ENCODE peak calls at places on chromosomes 1 and 21, in five cellular contexts. G is K562, V is H1, J is GM12878, N is HepG2. H is an unnamed sample.

GRCh38 chr1:201262963-201263608 is 20.2 kb upstream of the PKP1 start:
- DNase-seq in G (no peak), V (no peak), J (no peak), N (no peak), H (no peak)

GRCh38 chr1:167500283-167500860 is 18.0 kb downstream of the CD247 start:
- DNase-seq in G (no peak), V (no peak), J (peak; percentile 25), N (no peak), H (no peak)

GRCh38 chr21:43931454-43931853 is 66.4 kb downstream of the AGPAT3 start:
- DNase-seq in G (no peak), V (no peak), J (no peak), N (no peak), H (no peak)

GRCh38 chr1:204102029-204102611 is 29.2 kb downstream of the SOX13 start:
- DNase-seq in G (no peak), V (no peak), J (no peak), N (peak; percentile 89), H (no peak)

GRCh38 chr1:54200519-54200997 is 591 bp downstream of the MRPL37 start:
- DNase-seq in G (no peak), V (no peak), J (no peak), N (no peak), H (no peak)

GRCh38 chr1:58971629-58972140 is 187.8 kb upstream of the JUN start:
- DNase-seq in G (no peak), V (no peak), J (no peak), N (peak; percentile 66), H (no peak)

GRCh38 chr1:7247683-7248401 is 462.6 kb downstream of the CAMTA1 start:
- DNase-seq in G (no peak), V (no peak), J (no peak), N (no peak), H (no peak)

GRCh38 chr1:213164561-213164960 is 113.5 kb downstream of the RPS6KC1 start:
- DNase-seq in G (no peak), V (no peak), J (no peak), N (no peak), H (no peak)

GRCh38 chr1:218472885-218473284 is 127.7 kb downstream of the TGFB2 start:
- DNase-seq in G (no peak), V (no peak), J (no peak), N (no peak), H (no peak)

GRCh38 chr1:18530567-18531502 is 50.1 kb downstream of the KLHDC7A start:
- DNase-seq in G (peak; percentile 67), V (no peak), J (no peak), N (peak; percentile 21), H (peak; percentile 43)

GRCh38 chr1:200625381-200625824 is 4.9 kb upstream of the KIF14 start:
- DNase-seq in G (no peak), V (no peak), J (peak; percentile 74), N (no peak), H (no peak)

GRCh38 chr1:155983191-155984023 is 5.1 kb upstream of the ARHGEF2 start:
- DNase-seq in G (no peak), V (no peak), J (no peak), N (peak; percentile 44), H (no peak)

GRCh38 chr1:201759194-201759814 is 69.7 kb upstream of the IPO9 start:
- DNase-seq in G (no peak), V (no peak), J (no peak), N (no peak), H (no peak)

GRCh38 chr1:162088281-162088969 is 18.9 kb downstream of the NOS1AP start:
- DNase-seq in G (no peak), V (no peak), J (no peak), N (no peak), H (no peak)

GRCh38 chr1:30853350-30853749 is 55.2 kb downstream of the SDC3 start:
- DNase-seq in G (no peak), V (no peak), J (no peak), N (peak; percentile 55), H (peak; percentile 52)

GRCh38 chr1:174158767-174159252 is 510 bp upstream of the RABGAP1L start:
- DNase-seq in G (no peak), V (no peak), J (no peak), N (no peak), H (no peak)

GRCh38 chr1:61227857-61228557 is 145.6 kb downstream of the NFIA start:
- DNase-seq in G (no peak), V (no peak), J (no peak), N (no peak), H (no peak)

GRCh38 chr1:66503841-66504470 is 30.0 kb upstream of the SGIP1 start:
- DNase-seq in G (peak; percentile 33), V (peak; percentile 7), J (no peak), N (peak; percentile 30), H (peak; percentile 59)

GRCh38 chr1:228852511-228853088 is 117.3 kb downstream of the RHOU start:
- DNase-seq in G (no peak), V (no peak), J (no peak), N (no peak), H (no peak)

GRCh38 chr1:230104395-230105244 is 37.6 kb downstream of the GALNT2 start:
- DNase-seq in G (no peak), V (peak; percentile 31), J (peak; percentile 69), N (peak; percentile 92), H (no peak)

GRCh38 chr1:30166194-30166593 is 557.2 kb downstream of the MATN1 start:
- DNase-seq in G (no peak), V (no peak), J (no peak), N (no peak), H (no peak)

GRCh38 chr1:204475651-204476432 is 18.8 kb downstream of the PIK3C2B start:
- DNase-seq in G (no peak), V (no peak), J (no peak), N (no peak), H (no peak)

GRCh38 chr21:46035809-46036695 is 54.5 kb downstream of the COL6A1 start:
- DNase-seq in G (peak; percentile 7), V (no peak), J (no peak), N (no peak), H (no peak)

GRCh38 chr1:36354486-36354885 is 31.0 kb upstream of the EVA1B start:
- DNase-seq in G (no peak), V (no peak), J (no peak), N (no peak), H (no peak)

GRCh38 chr1:203176273-203176672 is 647 bp upstream of the MYBPH start:
- DNase-seq in G (no peak), V (no peak), J (no peak), N (no peak), H (no peak)

GRCh38 chr1:167764458-167765330 is 42.9 kb downstream of the MPZL1 start:
- DNase-seq in G (no peak), V (no peak), J (no peak), N (no peak), H (no peak)

DNA sequence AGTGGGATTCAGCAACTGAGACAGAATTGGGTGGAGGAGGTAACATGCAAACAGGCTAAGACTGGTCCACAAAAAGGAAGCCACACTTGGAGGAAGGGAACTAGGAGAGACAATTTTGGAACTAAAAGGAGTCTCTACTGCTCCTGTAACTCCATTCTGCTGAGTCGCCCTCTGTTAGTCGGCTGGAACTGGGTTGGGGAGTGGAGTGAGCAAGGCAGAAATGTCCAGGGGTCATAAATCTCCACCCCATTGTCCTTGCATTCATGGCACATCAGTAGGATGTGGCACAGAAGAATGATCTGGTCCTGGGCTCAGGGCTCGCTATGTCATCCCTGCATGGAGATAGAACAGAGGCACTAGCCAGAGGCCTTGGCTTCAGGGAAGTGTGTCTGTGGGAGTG is 5.0 kb downstream of the LAMB3 start:
- DNase-seq in G (no peak), V (no peak), J (no peak), N (no peak), H (no peak)
- TF ChIP-seq ATF2 in G (no peak), V (no peak), J (no peak), N (no peak), H (no peak)

GRCh38 chr1:52056937-52057231 is 789 bp downstream of the BTF3L4 start:
- DNase-seq in G (no peak), V (no peak), J (no peak), N (no peak), H (no peak)
- TF ChIP-seq ATF2 in G (no peak), V (no peak), J (no peak), N (no peak), H (no peak)

GRCh38 chr1:109880961-109881894 is 29.4 kb upstream of the CSF1 start:
- DNase-seq in G (peak; percentile 72), V (no peak), J (no peak), N (no peak), H (no peak)

GRCh38 chr1:109884242-109884891 is 26.3 kb upstream of the CSF1 start:
- DNase-seq in G (no peak), V (no peak), J (no peak), N (no peak), H (no peak)

GRCh38 chr1:109883248-109883955 is 27.2 kb upstream of the CSF1 start:
- DNase-seq in G (no peak), V (no peak), J (no peak), N (peak; percentile 32), H (no peak)

GRCh38 chr1:109881906-109882287 is 28.8 kb upstream of the CSF1 start:
- DNase-seq in G (no peak), V (no peak), J (no peak), N (no peak), H (no peak)

GRCh38 chr1:109882288-109883245 is 28.1 kb upstream of the CSF1 start:
- DNase-seq in G (peak; percentile 68), V (no peak), J (no peak), N (peak; percentile 87), H (no peak)
- TF ChIP-seq ATF2 in G (no peak), V (no peak), J (no peak), N (no peak), H (no peak)

GRCh38 chr21:42575111-42575510 is 61.5 kb downstream of the SLC37A1 start:
- DNase-seq in G (no peak), V (no peak), J (no peak), N (no peak), H (peak; percentile 5)

GRCh38 chr21:42574234-42575027 is 60.8 kb downstream of the SLC37A1 start:
- DNase-seq in G (peak; percentile 51), V (no peak), J (no peak), N (peak; percentile 33), H (peak; percentile 14)

GRCh38 chr21:42571391-42572150 is 57.9 kb downstream of the SLC37A1 start:
- DNase-seq in G (no peak), V (no peak), J (no peak), N (no peak), H (peak; percentile 10)

GRCh38 chr21:42570841-42571387 is 57.3 kb downstream of the SLC37A1 start:
- DNase-seq in G (no peak), V (no peak), J (no peak), N (no peak), H (peak; percentile 16)

DNA sequence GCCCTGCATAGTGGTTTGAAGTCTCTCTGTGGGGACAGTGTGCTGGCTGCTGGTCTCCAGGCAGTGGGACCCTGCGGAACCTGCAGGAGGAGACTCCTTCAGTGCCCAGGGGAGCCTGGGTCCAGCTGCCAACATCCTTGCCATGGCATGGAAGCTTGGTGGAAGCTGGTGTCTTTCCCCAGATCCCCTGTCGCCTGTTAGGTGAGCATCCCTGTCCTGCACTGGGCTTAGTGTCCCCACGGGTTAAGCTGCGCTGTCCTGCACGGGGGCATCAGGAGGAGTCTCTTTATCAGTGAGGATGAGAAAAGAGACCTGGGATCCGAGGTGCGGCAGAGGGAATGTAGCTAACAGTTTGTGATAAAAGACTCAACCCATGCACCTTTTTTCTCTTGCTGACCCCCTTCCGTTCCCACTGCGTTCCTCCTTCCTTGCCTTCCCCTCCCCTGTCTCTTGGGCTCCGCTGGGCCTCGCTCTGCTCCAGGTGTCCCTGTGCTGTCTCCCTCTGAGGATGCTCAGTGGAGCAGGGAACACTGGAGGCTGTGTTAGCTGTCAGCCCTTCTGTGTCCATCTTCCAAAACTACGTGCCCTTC is 59.3 kb downstream of the SLC37A1 start:
- DNase-seq in G (no peak), V (no peak), J (no peak), N (no peak), H (peak; percentile 4)
- TF ChIP-seq ATF2 in G (no peak), V (no peak), J (no peak), N (no peak), H (no peak)

H was measured in WTC11.